ENCODE peak calls at places on chromosome 7, in six cellular contexts. V is HTR-8/SVneo, P is HCEC 1CT, I is occipital lobe, F is AG08395, C is RPMI8226. U is an unnamed sample.
A peak's percentile ranks its signal among the peaks of the same experiment; 100 is the strongest.

GRCh38 chr7:39691821-39692220 is 68.4 kb downstream of the RALA start:
- DNase-seq in V (no peak), I (no peak), C (no peak), P (peak; percentile 83), F (peak; percentile 34), U (no peak)

GRCh38 chr7:5093948-5094347 is 48.3 kb downstream of the RBAK start:
- DNase-seq in V (no peak), C (no peak), I (no peak), F (no peak), P (no peak), U (no peak)

GRCh38 chr7:17994079-17994478 is 33.6 kb downstream of the PRPS1L1 start:
- DNase-seq in C (no peak), V (no peak), I (no peak), F (no peak), P (no peak), U (no peak)

GRCh38 chr7:151051108-151051507 is 2.8 kb downstream of the ASIC3 start:
- DNase-seq in F (peak; percentile 70), V (no peak), P (no peak), C (no peak), I (no peak), U (no peak)

GRCh38 chr7:127850195-127850594 is 181.0 kb downstream of the LRRC4 start:
- DNase-seq in F (no peak), C (no peak), I (no peak), P (no peak), V (no peak), U (no peak)

GRCh38 chr7:4834601-4835397 is 27.0 kb downstream of the PAPOLB start:
- DNase-seq in V (no peak), C (no peak), P (no peak), F (no peak), I (no peak), U (no peak)

GRCh38 chr7:3056713-3057388 is 13.2 kb upstream of the CARD11 start:
- DNase-seq in P (no peak), I (no peak), F (no peak), V (no peak), C (no peak), U (no peak)

GRCh38 chr7:49995681-49996080 is 97.4 kb downstream of the ZPBP start:
- DNase-seq in I (no peak), V (no peak), C (no peak), P (no peak), F (no peak), U (no peak)

GRCh38 chr7:16891338-16891737 is 9.6 kb upstream of the AGR3 start:
- DNase-seq in C (peak; percentile 40), P (peak; percentile 58), I (peak; percentile 2), F (peak; percentile 46), V (peak; percentile 14), U (no peak)

GRCh38 chr7:28629216-28629848 is 217.0 kb downstream of the CREB5 start:
- DNase-seq in C (no peak), F (peak; percentile 71), I (no peak), P (peak; percentile 84), V (no peak), U (no peak)

GRCh38 chr7:135257790-135258189 is 24.2 kb downstream of the STRA8 start:
- DNase-seq in F (no peak), V (no peak), C (no peak), I (no peak), P (no peak), U (no peak)

GRCh38 chr7:151306374-151306773 is 35.2 kb upstream of the NUB1 start:
- DNase-seq in C (no peak), V (no peak), P (no peak), I (no peak), F (no peak), U (no peak)

GRCh38 chr7:86991844-86992243 is 67.6 kb downstream of the ELAPOR2 start:
- DNase-seq in P (no peak), F (no peak), I (no peak), C (no peak), V (no peak), U (no peak)

GRCh38 chr7:6307762-6308161 is 35.3 kb upstream of the CYTH3 start:
- DNase-seq in V (no peak), F (no peak), I (no peak), C (no peak), P (peak; percentile 7), U (no peak)

GRCh38 chr7:28479507-28479947 is 67.2 kb downstream of the CREB5 start:
- DNase-seq in I (no peak), C (no peak), P (no peak), F (no peak), V (no peak), U (no peak)

GRCh38 chr7:47143344-47143743 is 438.6 kb downstream of the TNS3 start:
- DNase-seq in P (peak; percentile 77), I (no peak), C (no peak), V (no peak), F (peak; percentile 69), U (no peak)

GRCh38 chr7:155002411-155003214 is at the start of gene PAXIP1:
- DNase-seq in C (peak; percentile 82), F (peak; percentile 63), P (peak; percentile 38), V (peak; percentile 44), I (no peak), U (no peak)

GRCh38 chr7:73850781-73851207 is 8.5 kb upstream of the METTL27 start:
- DNase-seq in F (peak; percentile 94), V (peak; percentile 71), P (peak; percentile 96), C (peak; percentile 60), I (no peak), U (peak; percentile 42)

GRCh38 chr7:94276797-94277196 is 117.9 kb upstream of the COL1A2 start:
- DNase-seq in I (no peak), F (peak; percentile 44), V (no peak), C (no peak), P (peak; percentile 57), U (no peak)

GRCh38 chr7:12403287-12404181 is at the start of gene VWDE:
- DNase-seq in V (peak; percentile 75), P (peak; percentile 25), F (no peak), C (peak; percentile 88), I (peak; percentile 48), U (no peak)

GRCh38 chr7:73717991-73718405 is 1.5 kb downstream of the STX1A start:
- DNase-seq in V (no peak), P (peak; percentile 91), F (peak; percentile 65), C (no peak), I (peak; percentile 17), U (no peak)

GRCh38 chr7:37359662-37360444 is 88.8 kb downstream of the ELMO1 start:
- DNase-seq in P (no peak), V (no peak), I (no peak), F (no peak), C (no peak), U (no peak)

GRCh38 chr7:78198756-78199155 is 400.2 kb downstream of the PHTF2 start:
- DNase-seq in V (no peak), P (peak; percentile 88), C (no peak), F (peak; percentile 62), I (no peak), U (no peak)

GRCh38 chr7:75868153-75868552 is 10.7 kb upstream of the RHBDD2 start:
- DNase-seq in V (no peak), P (no peak), F (no peak), C (no peak), I (no peak), U (no peak)

GRCh38 chr7:85021090-85021704 is 165.7 kb downstream of the SEMA3D start:
- DNase-seq in F (peak; percentile 38), C (no peak), I (no peak), P (peak; percentile 37), V (no peak), U (no peak)

GRCh38 chr7:23003505-23004246 is 10.3 kb downstream of the HYCC1 start:
- DNase-seq in C (no peak), V (no peak), F (no peak), I (no peak), P (no peak), U (no peak)

GRCh38 chr7:135745702-135746312 is 2.8 kb downstream of the FAM180A start:
- DNase-seq in C (no peak), F (peak; percentile 89), I (no peak), V (peak; percentile 74), P (peak; percentile 99), U (no peak)

GRCh38 chr7:134044682-134045081 is 82.5 kb upstream of the LRGUK start:
- DNase-seq in P (no peak), V (no peak), C (peak; percentile 38), F (no peak), I (no peak), U (no peak)

GRCh38 chr7:158469396-158470051 is 118.1 kb downstream of the PTPRN2 start:
- DNase-seq in P (no peak), I (no peak), V (no peak), C (no peak), F (no peak), U (no peak)

GRCh38 chr7:36906956-36907355 is 182.7 kb upstream of the AOAH start:
- DNase-seq in I (no peak), C (no peak), V (no peak), F (no peak), P (no peak), U (no peak)

U was measured in SK-N-MC.